ENCODE peak calls at places on chromosomes 13 and 19, in six cellular contexts. One of them, this sample, is unnamed.

GRCh38 chr13:53238241-53238640 is 209.6 kb downstream of the OLFM4 start:
- ATAC-seq in upper lobe of left lung: no peak
- ATAC-seq in HepG2: no peak
- ATAC-seq in HCT116: no peak
- ATAC-seq in GM12878: no peak
- ATAC-seq in K562: no peak
- ATAC-seq in this sample: no peak

GRCh38 chr13:110506859-110507566 is 54.5 kb downstream of the RAB20 start:
- ATAC-seq in upper lobe of left lung: peak; percentile 61
- ATAC-seq in K562: peak; percentile 67
- ATAC-seq in HepG2: peak; percentile 20
- ATAC-seq in GM12878: no peak
- ATAC-seq in HCT116: peak; percentile 18
- ATAC-seq in this sample: peak; percentile 84

GRCh38 chr13:26247608-26248007 is 6.3 kb upstream of the CDK8 start:
- ATAC-seq in upper lobe of left lung: no peak
- ATAC-seq in HepG2: no peak
- ATAC-seq in K562: peak; percentile 96
- ATAC-seq in HCT116: no peak
- ATAC-seq in GM12878: no peak
- ATAC-seq in this sample: no peak

GRCh38 chr13:34750078-34750703 is 191.9 kb upstream of the NBEA start:
- ATAC-seq in K562: no peak
- ATAC-seq in HepG2: no peak
- ATAC-seq in GM12878: peak; percentile 77
- ATAC-seq in HCT116: no peak
- ATAC-seq in upper lobe of left lung: peak; percentile 59
- ATAC-seq in this sample: peak; percentile 40

GRCh38 chr13:22077205-22077683 is 406.4 kb downstream of the FGF9 start:
- ATAC-seq in GM12878: no peak
- ATAC-seq in K562: no peak
- ATAC-seq in HepG2: no peak
- ATAC-seq in HCT116: no peak
- ATAC-seq in upper lobe of left lung: peak; percentile 57
- ATAC-seq in this sample: peak; percentile 62

GRCh38 chr13:98584668-98585397 is 7.9 kb upstream of the STK24 start:
- ATAC-seq in HepG2: peak; percentile 60
- ATAC-seq in upper lobe of left lung: no peak
- ATAC-seq in HCT116: no peak
- ATAC-seq in GM12878: no peak
- ATAC-seq in K562: no peak
- ATAC-seq in this sample: no peak

GRCh38 chr19:46288896-46289588 is 7.8 kb upstream of the HIF3A start:
- ATAC-seq in K562: no peak
- ATAC-seq in HepG2: no peak
- ATAC-seq in HCT116: peak; percentile 40
- ATAC-seq in GM12878: no peak
- ATAC-seq in upper lobe of left lung: peak; percentile 14
- ATAC-seq in this sample: peak; percentile 86

GRCh38 chr13:39410089-39410901 is 192.7 kb downstream of the LHFPL6 start:
- ATAC-seq in GM12878: no peak
- ATAC-seq in HepG2: no peak
- ATAC-seq in K562: no peak
- ATAC-seq in HCT116: no peak
- ATAC-seq in upper lobe of left lung: peak; percentile 77
- ATAC-seq in this sample: peak; percentile 71

GRCh38 chr13:75507027-75508001 is 25.3 kb upstream of the TBC1D4 start:
- ATAC-seq in K562: peak; percentile 48
- ATAC-seq in HCT116: no peak
- ATAC-seq in GM12878: peak; percentile 18
- ATAC-seq in upper lobe of left lung: peak; percentile 28
- ATAC-seq in HepG2: peak; percentile 76
- ATAC-seq in this sample: no peak

GRCh38 chr13:48317511-48317981 is 14.0 kb downstream of the RB1 start:
- ATAC-seq in HepG2: peak; percentile 43
- ATAC-seq in HCT116: no peak
- ATAC-seq in GM12878: peak; percentile 18
- ATAC-seq in upper lobe of left lung: peak; percentile 6
- ATAC-seq in K562: no peak
- ATAC-seq in this sample: peak; percentile 23

GRCh38 chr13:21338651-21339278 is 120.3 kb downstream of the ZDHHC20 start:
- ATAC-seq in HepG2: no peak
- ATAC-seq in HCT116: no peak
- ATAC-seq in GM12878: no peak
- ATAC-seq in K562: no peak
- ATAC-seq in upper lobe of left lung: no peak
- ATAC-seq in this sample: no peak

GRCh38 chr13:39016789-39017188 is 21.1 kb downstream of the PROSER1 start:
- ATAC-seq in GM12878: peak; percentile 86
- ATAC-seq in HCT116: peak; percentile 73
- ATAC-seq in HepG2: peak; percentile 78
- ATAC-seq in upper lobe of left lung: no peak
- ATAC-seq in K562: peak; percentile 76
- ATAC-seq in this sample: no peak

GRCh38 chr13:43303040-43303729 is 279.8 kb downstream of the DNAJC15 start:
- ATAC-seq in HepG2: peak; percentile 73
- ATAC-seq in upper lobe of left lung: no peak
- ATAC-seq in HCT116: peak; percentile 86
- ATAC-seq in GM12878: peak; percentile 60
- ATAC-seq in K562: no peak
- ATAC-seq in this sample: peak; percentile 66

GRCh38 chr13:30016398-30016797 is 166.0 kb upstream of the UBL3 start:
- ATAC-seq in GM12878: no peak
- ATAC-seq in K562: no peak
- ATAC-seq in upper lobe of left lung: peak; percentile 59
- ATAC-seq in HCT116: no peak
- ATAC-seq in HepG2: no peak
- ATAC-seq in this sample: peak; percentile 82

GRCh38 chr19:21487969-21488368 is 17.4 kb upstream of the ZNF429 start:
- ATAC-seq in GM12878: no peak
- ATAC-seq in HCT116: no peak
- ATAC-seq in upper lobe of left lung: no peak
- ATAC-seq in K562: no peak
- ATAC-seq in HepG2: no peak
- ATAC-seq in this sample: no peak

GRCh38 chr13:25149670-25150069 is 22.4 kb downstream of the AMER2 start:
- ATAC-seq in GM12878: no peak
- ATAC-seq in HepG2: no peak
- ATAC-seq in K562: no peak
- ATAC-seq in HCT116: no peak
- ATAC-seq in upper lobe of left lung: no peak
- ATAC-seq in this sample: no peak

GRCh38 chr19:48237057-48237456 is 18.7 kb downstream of the CARD8 start:
- ATAC-seq in GM12878: no peak
- ATAC-seq in upper lobe of left lung: no peak
- ATAC-seq in HCT116: no peak
- ATAC-seq in K562: peak; percentile 48
- ATAC-seq in HepG2: no peak
- ATAC-seq in this sample: no peak

GRCh38 chr13:71949441-71949840 is 82.4 kb upstream of the DACH1 start:
- ATAC-seq in HCT116: no peak
- ATAC-seq in K562: no peak
- ATAC-seq in HepG2: no peak
- ATAC-seq in upper lobe of left lung: no peak
- ATAC-seq in GM12878: no peak
- ATAC-seq in this sample: no peak

GRCh38 chr19:18771328-18772242 is 19.5 kb downstream of the COMP start:
- ATAC-seq in HepG2: peak; percentile 74
- ATAC-seq in GM12878: peak; percentile 82
- ATAC-seq in K562: peak; percentile 86
- ATAC-seq in upper lobe of left lung: no peak
- ATAC-seq in HCT116: peak; percentile 71
- ATAC-seq in this sample: no peak

GRCh38 chr13:111210945-111211469 is 95.9 kb downstream of the ARHGEF7 start:
- ATAC-seq in HCT116: no peak
- ATAC-seq in GM12878: no peak
- ATAC-seq in HepG2: no peak
- ATAC-seq in K562: no peak
- ATAC-seq in upper lobe of left lung: peak; percentile 13
- ATAC-seq in this sample: no peak

GRCh38 chr13:46642254-46642653 is 89.3 kb downstream of the LRCH1 start:
- ATAC-seq in HCT116: no peak
- ATAC-seq in K562: no peak
- ATAC-seq in GM12878: no peak
- ATAC-seq in HepG2: no peak
- ATAC-seq in upper lobe of left lung: no peak
- ATAC-seq in this sample: no peak

GRCh38 chr19:19098703-19099632 is 35.2 kb downstream of the SLC25A42 start:
- ATAC-seq in K562: peak; percentile 23
- ATAC-seq in upper lobe of left lung: no peak
- ATAC-seq in HepG2: peak; percentile 76
- ATAC-seq in HCT116: no peak
- ATAC-seq in GM12878: no peak
- ATAC-seq in this sample: no peak

DNA sequence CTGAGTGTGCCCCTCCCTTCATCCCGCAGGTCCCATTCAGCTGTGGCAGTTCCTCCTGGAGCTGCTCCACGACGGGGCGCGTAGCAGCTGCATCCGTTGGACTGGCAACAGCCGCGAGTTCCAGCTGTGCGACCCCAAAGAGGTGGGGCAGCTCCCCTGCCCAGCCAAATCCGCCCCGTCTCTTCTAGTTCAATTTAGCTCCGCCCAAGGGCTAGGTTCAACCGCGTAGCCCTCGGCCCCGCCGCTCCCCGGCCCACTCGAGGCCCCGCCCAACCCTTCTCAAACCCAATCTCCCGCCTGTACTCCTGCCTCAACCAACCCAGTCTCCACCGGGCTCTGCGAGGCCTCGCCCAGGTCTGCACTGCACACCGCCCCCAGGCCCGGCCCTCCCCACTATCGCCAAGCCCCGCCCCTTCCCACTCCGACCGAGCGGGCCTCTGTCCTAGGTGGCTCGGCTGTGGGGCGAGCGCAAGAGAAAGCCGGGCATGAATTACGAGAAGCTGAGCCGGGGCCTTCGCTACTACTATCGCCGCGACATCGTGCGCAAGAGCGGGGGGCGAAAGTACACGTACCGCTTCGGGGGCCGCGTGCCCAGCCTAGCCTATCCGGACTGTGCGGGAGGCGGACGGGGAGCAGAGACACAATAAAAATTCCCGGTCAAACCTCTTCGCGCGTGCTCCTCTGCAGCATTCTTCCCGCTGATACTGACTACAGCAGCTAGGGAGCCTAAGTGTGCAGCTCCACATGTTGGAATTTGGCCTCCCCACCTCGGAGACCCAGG is 2.9 kb downstream of the ETV2 start:
- ATAC-seq in K562: peak; percentile 88
- ATAC-seq in HepG2: peak; percentile 86
- ATAC-seq in upper lobe of left lung: peak; percentile 94
- ATAC-seq in GM12878: peak; percentile 88
- ATAC-seq in HCT116: peak; percentile 85
- ATAC-seq in this sample: peak; percentile 92
- TF ChIP-seq POLR2A in K562: peak; percentile 72
- TF ChIP-seq POLR2A in HepG2: peak; percentile 51
- TF ChIP-seq POLR2A in upper lobe of left lung: peak; percentile 17
- TF ChIP-seq POLR2A in GM12878: peak; percentile 63
- TF ChIP-seq POLR2A in HCT116: no peak
- TF ChIP-seq POLR2A in this sample: peak; percentile 19

GRCh38 chr19:36604656-36605100 is 435 bp upstream of the ZNF382 start:
- ATAC-seq in HepG2: peak; percentile 92
- ATAC-seq in K562: no peak
- ATAC-seq in GM12878: peak; percentile 90
- ATAC-seq in upper lobe of left lung: peak; percentile 75
- ATAC-seq in HCT116: no peak
- ATAC-seq in this sample: peak; percentile 73

GRCh38 chr19:36605839-36606478 is 846 bp downstream of the ZNF382 start:
- ATAC-seq in GM12878: peak; percentile 48
- ATAC-seq in K562: no peak
- ATAC-seq in upper lobe of left lung: peak; percentile 4
- ATAC-seq in HepG2: peak; percentile 28
- ATAC-seq in HCT116: no peak
- ATAC-seq in this sample: no peak

DNA sequence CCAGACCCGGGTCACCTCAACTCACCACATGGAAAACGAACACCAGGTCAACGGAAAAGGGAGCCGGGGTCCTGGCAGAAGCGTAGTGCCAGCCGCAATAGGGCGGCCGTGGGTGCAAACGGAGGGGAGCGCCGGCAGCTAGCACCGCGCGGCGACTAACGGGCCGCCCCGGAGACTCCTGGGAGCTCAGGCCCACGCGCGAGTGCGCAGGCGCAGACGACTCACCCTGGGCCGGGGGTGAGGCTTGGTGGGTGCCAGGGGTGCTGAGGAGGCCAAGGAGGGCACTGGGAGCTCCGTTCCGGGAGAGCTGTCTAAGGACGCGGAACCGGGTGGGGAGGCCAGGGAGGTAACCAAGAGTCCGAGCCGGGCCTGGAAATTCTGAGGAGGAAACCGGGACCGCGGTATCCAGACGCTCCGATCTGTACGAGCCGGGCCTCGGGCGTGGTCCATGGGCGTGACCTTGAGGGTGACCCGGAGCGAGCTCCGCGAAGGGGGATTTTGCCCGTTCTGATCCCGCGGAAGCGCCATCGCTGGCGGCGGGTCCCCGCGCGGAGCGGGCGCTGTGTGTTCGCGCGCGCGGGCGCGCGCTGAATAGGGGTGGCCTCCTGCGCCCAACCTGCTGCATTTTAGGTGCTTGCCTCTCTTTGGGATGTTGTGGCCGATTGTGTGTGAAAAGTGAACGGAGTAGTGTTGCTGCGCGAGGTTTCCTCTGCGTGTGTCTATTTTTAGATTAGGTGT is at the start of gene ZNF382:
- ATAC-seq in GM12878: peak; percentile 94
- ATAC-seq in HCT116: no peak
- ATAC-seq in upper lobe of left lung: peak; percentile 95
- ATAC-seq in HepG2: peak; percentile 94
- ATAC-seq in K562: no peak
- ATAC-seq in this sample: peak; percentile 89
- TF ChIP-seq POLR2AphosphoS5 in GM12878: peak; percentile 66
- TF ChIP-seq POLR2AphosphoS5 in HCT116: no peak
- TF ChIP-seq POLR2AphosphoS5 in upper lobe of left lung: peak; percentile 66
- TF ChIP-seq POLR2AphosphoS5 in HepG2: peak; percentile 81
- TF ChIP-seq POLR2AphosphoS5 in K562: no peak
- TF ChIP-seq POLR2AphosphoS5 in this sample: peak; percentile 29

GRCh38 chr19:41323430-41324125 is 13.6 kb downstream of the CCDC97 start:
- ATAC-seq in HepG2: peak; percentile 58
- ATAC-seq in GM12878: no peak
- ATAC-seq in upper lobe of left lung: peak; percentile 81
- ATAC-seq in K562: peak; percentile 89
- ATAC-seq in HCT116: no peak
- ATAC-seq in this sample: peak; percentile 73
- TF ChIP-seq POLR2A in HepG2: peak; percentile 42
- TF ChIP-seq POLR2A in GM12878: peak; percentile 39
- TF ChIP-seq POLR2A in upper lobe of left lung: no peak
- TF ChIP-seq POLR2A in K562: peak; percentile 2
- TF ChIP-seq POLR2A in HCT116: no peak
- TF ChIP-seq POLR2A in this sample: no peak

GRCh38 chr19:10158485-10158884 is 36.3 kb downstream of the DNMT1 start:
- ATAC-seq in HCT116: peak; percentile 23
- ATAC-seq in HepG2: no peak
- ATAC-seq in K562: no peak
- ATAC-seq in upper lobe of left lung: no peak
- ATAC-seq in GM12878: no peak
- ATAC-seq in this sample: no peak
- TF ChIP-seq POLR2AphosphoS5 in HCT116: no peak
- TF ChIP-seq POLR2AphosphoS5 in HepG2: no peak
- TF ChIP-seq POLR2AphosphoS5 in K562: no peak
- TF ChIP-seq POLR2AphosphoS5 in upper lobe of left lung: no peak
- TF ChIP-seq POLR2AphosphoS5 in GM12878: peak; percentile 27
- TF ChIP-seq POLR2AphosphoS5 in this sample: no peak